ENCODE peak calls at places on chromosomes 1 and 21, in seven cellular contexts. One of them, this sample, is unnamed.

GRCh38 chr1:182149411-182149965 is 88.0 kb upstream of the ZNF648 start:
- DNase-seq in K562: peak; percentile 55
- DNase-seq in HepG2: no peak
- DNase-seq in H1: no peak
- DNase-seq in GM12878: no peak
- DNase-seq in HCT116: no peak
- DNase-seq in SK-N-SH: no peak
- DNase-seq in this sample: no peak

GRCh38 chr1:26696645-26697440 is 1.0 kb downstream of the ARID1A start:
- DNase-seq in HepG2: no peak
- DNase-seq in K562: peak; percentile 61
- DNase-seq in GM12878: no peak
- DNase-seq in H1: no peak
- DNase-seq in SK-N-SH: peak; percentile 57
- DNase-seq in HCT116: no peak
- DNase-seq in this sample: no peak

GRCh38 chr1:110620686-110621085 is 14.5 kb upstream of the KCNA2 start:
- DNase-seq in SK-N-SH: no peak
- DNase-seq in HepG2: no peak
- DNase-seq in GM12878: no peak
- DNase-seq in H1: no peak
- DNase-seq in K562: no peak
- DNase-seq in HCT116: no peak
- DNase-seq in this sample: no peak

GRCh38 chr1:93965888-93966287 is 56.7 kb upstream of the GCLM start:
- DNase-seq in HepG2: no peak
- DNase-seq in K562: no peak
- DNase-seq in GM12878: no peak
- DNase-seq in SK-N-SH: no peak
- DNase-seq in HCT116: no peak
- DNase-seq in H1: no peak
- DNase-seq in this sample: no peak

GRCh38 chr1:42418516-42418915 is 37.3 kb downstream of the ZMYND12 start:
- DNase-seq in HCT116: no peak
- DNase-seq in K562: no peak
- DNase-seq in H1: no peak
- DNase-seq in HepG2: no peak
- DNase-seq in SK-N-SH: no peak
- DNase-seq in GM12878: no peak
- DNase-seq in this sample: no peak

GRCh38 chr1:244271004-244271403 is 180.7 kb downstream of the ADSS2 start:
- DNase-seq in K562: no peak
- DNase-seq in HCT116: no peak
- DNase-seq in H1: no peak
- DNase-seq in GM12878: no peak
- DNase-seq in HepG2: no peak
- DNase-seq in SK-N-SH: no peak
- DNase-seq in this sample: no peak

GRCh38 chr1:85628791-85629531 is 48.4 kb downstream of the CCN1 start:
- DNase-seq in GM12878: no peak
- DNase-seq in HepG2: peak; percentile 82
- DNase-seq in H1: no peak
- DNase-seq in SK-N-SH: no peak
- DNase-seq in K562: peak; percentile 21
- DNase-seq in HCT116: peak; percentile 62
- DNase-seq in this sample: peak; percentile 81

GRCh38 chr1:29709711-29710169 is 473.4 kb downstream of the PTPRU start:
- DNase-seq in SK-N-SH: no peak
- DNase-seq in HCT116: no peak
- DNase-seq in H1: no peak
- DNase-seq in K562: no peak
- DNase-seq in GM12878: no peak
- DNase-seq in HepG2: no peak
- DNase-seq in this sample: peak; percentile 83

GRCh38 chr21:15730484-15731242 is 881 bp downstream of the USP25 start:
- DNase-seq in H1: no peak
- DNase-seq in HepG2: no peak
- DNase-seq in GM12878: no peak
- DNase-seq in HCT116: no peak
- DNase-seq in SK-N-SH: no peak
- DNase-seq in K562: peak; percentile 29
- DNase-seq in this sample: peak; percentile 56

GRCh38 chr1:64908567-64908966 is 57.8 kb downstream of the JAK1 start:
- DNase-seq in H1: no peak
- DNase-seq in GM12878: no peak
- DNase-seq in K562: no peak
- DNase-seq in SK-N-SH: no peak
- DNase-seq in HepG2: no peak
- DNase-seq in HCT116: no peak
- DNase-seq in this sample: no peak

GRCh38 chr1:172117800-172118199 is 276.5 kb downstream of the DNM3 start:
- DNase-seq in HepG2: no peak
- DNase-seq in GM12878: peak; percentile 65
- DNase-seq in HCT116: no peak
- DNase-seq in H1: no peak
- DNase-seq in SK-N-SH: no peak
- DNase-seq in K562: no peak
- DNase-seq in this sample: no peak
- TF ChIP-seq MAX in HepG2: no peak
- TF ChIP-seq MAX in GM12878: no peak
- TF ChIP-seq MAX in HCT116: no peak
- TF ChIP-seq MAX in H1: no peak
- TF ChIP-seq MAX in SK-N-SH: no peak
- TF ChIP-seq MAX in K562: no peak
- TF ChIP-seq MAX in this sample: no peak

GRCh38 chr1:179775009-179775408 is 31.9 kb downstream of the FAM163A start:
- DNase-seq in HCT116: no peak
- DNase-seq in K562: peak; percentile 59
- DNase-seq in SK-N-SH: no peak
- DNase-seq in HepG2: peak; percentile 16
- DNase-seq in GM12878: no peak
- DNase-seq in H1: no peak
- DNase-seq in this sample: no peak

GRCh38 chr1:179773264-179773663 is 30.2 kb downstream of the FAM163A start:
- DNase-seq in GM12878: no peak
- DNase-seq in H1: no peak
- DNase-seq in HCT116: no peak
- DNase-seq in HepG2: no peak
- DNase-seq in K562: no peak
- DNase-seq in SK-N-SH: no peak
- DNase-seq in this sample: no peak

GRCh38 chr1:179771509-179771908 is 28.4 kb downstream of the FAM163A start:
- DNase-seq in K562: no peak
- DNase-seq in HCT116: no peak
- DNase-seq in GM12878: no peak
- DNase-seq in H1: no peak
- DNase-seq in HepG2: no peak
- DNase-seq in SK-N-SH: no peak
- DNase-seq in this sample: no peak

GRCh38 chr1:179776831-179777230 is 33.7 kb downstream of the FAM163A start:
- DNase-seq in H1: no peak
- DNase-seq in HepG2: no peak
- DNase-seq in HCT116: no peak
- DNase-seq in GM12878: no peak
- DNase-seq in K562: no peak
- DNase-seq in SK-N-SH: no peak
- DNase-seq in this sample: no peak

DNA sequence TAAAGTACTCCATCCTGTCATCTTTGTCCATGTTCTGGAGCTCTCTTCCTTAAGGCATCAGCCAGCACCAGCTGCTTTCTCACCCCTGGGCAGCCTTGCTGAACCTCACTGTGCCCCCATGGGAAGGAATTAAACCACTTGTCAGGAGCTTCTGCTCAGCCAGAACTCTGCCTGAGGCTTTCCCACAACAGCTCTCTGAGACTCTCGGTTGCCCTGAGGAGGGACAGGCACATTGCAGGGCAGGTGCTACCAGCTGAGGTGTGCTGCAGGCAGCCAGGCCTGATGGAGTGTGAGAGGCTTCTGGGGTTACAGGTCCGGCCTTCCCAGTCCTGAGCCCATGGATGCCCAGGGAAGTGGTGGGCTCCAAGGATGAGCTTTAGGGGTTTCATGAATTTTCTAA is 30.9 kb downstream of the FAM163A start:
- DNase-seq in HepG2: no peak
- DNase-seq in K562: no peak
- DNase-seq in GM12878: no peak
- DNase-seq in HCT116: no peak
- DNase-seq in H1: no peak
- DNase-seq in SK-N-SH: no peak
- DNase-seq in this sample: no peak
- H2AFZ ChIP-seq in HepG2: no peak overlapping the region
- H2AFZ ChIP-seq in K562: peak overlapping the region; percentile 78
- H2AFZ ChIP-seq in GM12878: no peak overlapping the region
- H2AFZ ChIP-seq in HCT116: no peak overlapping the region
- H2AFZ ChIP-seq in H1: no peak overlapping the region
- H2AFZ ChIP-seq in SK-N-SH: no peak overlapping the region
- H2AFZ ChIP-seq in this sample: no peak overlapping the region

GRCh38 chr21:38325216-38325615 is 68.4 kb downstream of the KCNJ15 start:
- DNase-seq in SK-N-SH: no peak
- DNase-seq in HCT116: no peak
- DNase-seq in GM12878: no peak
- DNase-seq in H1: no peak
- DNase-seq in K562: no peak
- DNase-seq in HepG2: no peak
- DNase-seq in this sample: no peak

GRCh38 chr21:38323721-38324591 is 67.2 kb downstream of the KCNJ15 start:
- DNase-seq in HepG2: no peak
- DNase-seq in SK-N-SH: no peak
- DNase-seq in H1: no peak
- DNase-seq in K562: no peak
- DNase-seq in GM12878: no peak
- DNase-seq in HCT116: no peak
- DNase-seq in this sample: no peak

GRCh38 chr21:38322551-38322950 is 65.8 kb downstream of the KCNJ15 start:
- DNase-seq in SK-N-SH: no peak
- DNase-seq in H1: no peak
- DNase-seq in HCT116: no peak
- DNase-seq in HepG2: no peak
- DNase-seq in GM12878: no peak
- DNase-seq in K562: no peak
- DNase-seq in this sample: no peak

GRCh38 chr21:38319781-38320180 is 63.0 kb downstream of the KCNJ15 start:
- DNase-seq in HepG2: no peak
- DNase-seq in HCT116: no peak
- DNase-seq in GM12878: no peak
- DNase-seq in K562: no peak
- DNase-seq in H1: no peak
- DNase-seq in SK-N-SH: no peak
- DNase-seq in this sample: no peak

GRCh38 chr21:38321568-38321967 is 64.8 kb downstream of the KCNJ15 start:
- DNase-seq in H1: no peak
- DNase-seq in HepG2: no peak
- DNase-seq in SK-N-SH: no peak
- DNase-seq in K562: no peak
- DNase-seq in GM12878: no peak
- DNase-seq in HCT116: no peak
- DNase-seq in this sample: no peak
- TF ChIP-seq POLR2AphosphoS5 in H1: no peak
- TF ChIP-seq POLR2AphosphoS5 in HepG2: no peak
- TF ChIP-seq POLR2AphosphoS5 in SK-N-SH: no peak
- TF ChIP-seq POLR2AphosphoS5 in K562: no peak
- TF ChIP-seq POLR2AphosphoS5 in GM12878: no peak
- TF ChIP-seq POLR2AphosphoS5 in HCT116: no peak
- TF ChIP-seq POLR2AphosphoS5 in this sample: no peak

DNA sequence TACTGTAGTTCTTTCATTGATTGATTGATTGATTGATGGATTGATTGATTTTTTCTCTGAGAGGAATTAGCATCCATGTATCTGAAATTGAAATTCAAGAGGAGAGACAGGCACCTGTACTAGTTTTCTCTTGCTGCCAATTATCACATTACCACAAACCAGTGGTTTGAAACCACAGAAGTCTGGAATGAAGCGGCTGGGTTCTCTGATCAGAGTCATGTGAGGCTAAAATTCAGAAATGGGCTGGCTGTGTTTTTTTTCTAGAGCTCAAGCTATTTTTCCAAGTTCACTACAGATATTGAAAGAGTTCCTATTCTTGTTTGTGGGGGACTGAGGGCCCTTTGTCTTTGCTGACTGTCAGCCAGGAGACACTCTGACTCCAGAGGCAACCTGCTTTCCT is 10.0 kb downstream of the NBPF3 start:
- DNase-seq in HCT116: no peak
- DNase-seq in K562: no peak
- DNase-seq in H1: no peak
- DNase-seq in HepG2: no peak
- DNase-seq in SK-N-SH: no peak
- DNase-seq in GM12878: no peak
- DNase-seq in this sample: no peak
- TF ChIP-seq MAX in HCT116: no peak
- TF ChIP-seq MAX in K562: no peak
- TF ChIP-seq MAX in H1: no peak
- TF ChIP-seq MAX in HepG2: no peak
- TF ChIP-seq MAX in SK-N-SH: no peak
- TF ChIP-seq MAX in GM12878: no peak
- TF ChIP-seq MAX in this sample: no peak

DNA sequence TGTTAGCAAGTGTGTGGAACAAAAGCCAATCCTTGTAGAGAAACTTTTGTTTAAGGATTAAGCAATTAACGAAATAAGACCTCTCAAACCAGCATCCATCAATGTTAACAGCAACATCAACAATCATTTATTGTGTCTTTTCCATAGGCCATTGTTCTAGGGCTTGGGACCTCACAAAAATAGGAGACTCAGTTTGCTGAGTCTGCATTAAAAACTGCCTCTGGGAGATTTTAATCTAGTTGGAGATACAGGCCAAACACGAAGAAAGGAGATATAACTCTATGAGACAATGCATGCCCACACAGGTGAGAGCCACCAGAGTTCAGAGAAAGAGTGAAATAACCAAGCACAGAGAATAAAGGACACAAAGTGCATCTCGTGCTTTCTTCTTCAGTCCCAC is 14.4 kb upstream of the SELP start:
- DNase-seq in K562: no peak
- DNase-seq in HCT116: no peak
- DNase-seq in H1: no peak
- DNase-seq in HepG2: no peak
- DNase-seq in SK-N-SH: no peak
- DNase-seq in GM12878: no peak
- DNase-seq in this sample: no peak
- H2AFZ ChIP-seq in K562: no peak overlapping the region
- H2AFZ ChIP-seq in HCT116: no peak overlapping the region
- H2AFZ ChIP-seq in H1: no peak overlapping the region
- H2AFZ ChIP-seq in HepG2: no peak overlapping the region
- H2AFZ ChIP-seq in SK-N-SH: no peak overlapping the region
- H2AFZ ChIP-seq in GM12878: no peak overlapping the region
- H2AFZ ChIP-seq in this sample: no peak overlapping the region

DNA sequence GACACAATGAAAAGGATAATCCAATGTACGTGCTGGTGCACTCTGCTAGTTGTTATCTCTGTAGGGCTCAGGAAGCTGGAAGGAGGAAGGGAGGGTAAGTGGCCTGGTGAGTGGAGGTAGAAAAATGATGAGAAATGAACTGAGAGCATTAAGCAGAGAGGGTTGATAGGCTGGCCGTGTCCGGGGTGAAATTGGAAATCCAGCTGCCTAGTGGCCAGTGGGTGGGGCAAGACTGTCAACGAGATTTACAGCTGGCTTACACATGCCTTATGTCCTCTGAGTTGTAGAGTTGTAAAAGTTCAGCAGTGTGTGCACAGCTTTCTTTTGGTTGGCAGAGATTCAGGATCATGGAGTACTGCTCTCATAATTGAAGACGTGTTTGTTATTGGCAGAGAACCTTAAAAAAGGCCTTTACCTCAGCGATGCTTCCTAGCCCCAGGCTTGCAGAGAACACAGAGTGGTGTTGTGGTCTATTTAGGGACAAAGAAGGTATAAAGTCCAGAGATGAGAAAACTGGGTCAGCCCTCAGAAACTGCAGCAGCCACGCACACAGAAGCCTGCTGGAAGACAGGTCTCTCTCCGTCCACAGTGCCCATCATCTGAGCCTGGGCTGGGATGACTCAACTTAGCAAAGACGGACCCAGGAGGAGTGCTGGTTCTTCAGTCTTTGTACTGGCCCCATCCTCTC is 132.4 kb downstream of the EDEM3 start:
- DNase-seq in HepG2: no peak
- DNase-seq in H1: no peak
- DNase-seq in HCT116: no peak
- DNase-seq in GM12878: no peak
- DNase-seq in SK-N-SH: peak; percentile 68
- DNase-seq in K562: no peak
- DNase-seq in this sample: peak; percentile 53
- TF ChIP-seq POLR2AphosphoS5 in HepG2: no peak
- TF ChIP-seq POLR2AphosphoS5 in H1: no peak
- TF ChIP-seq POLR2AphosphoS5 in HCT116: no peak
- TF ChIP-seq POLR2AphosphoS5 in GM12878: no peak
- TF ChIP-seq POLR2AphosphoS5 in SK-N-SH: no peak
- TF ChIP-seq POLR2AphosphoS5 in K562: no peak
- TF ChIP-seq POLR2AphosphoS5 in this sample: no peak